ENCODE peak calls at places on chromosomes 1 and 21, in six cellular contexts. C, B, H, M, I and J are unnamed samples.
A peak's percentile ranks its signal among the peaks of the same experiment; 100 is the strongest.

GRCh38 chr1:101567582-101568189 is 330.9 kb downstream of the S1PR1 start:
- DNase-seq in C (peak; percentile 36), B (peak; percentile 9), H (peak; percentile 22), M (no peak), I (peak; percentile 38), J (peak; percentile 1)

GRCh38 chr1:244830639-244831038 is 4.8 kb upstream of the COX20 start:
- DNase-seq in C (no peak), B (no peak), H (no peak), M (no peak), I (no peak), J (no peak)

GRCh38 chr1:20847619-20848080 is 60.5 kb upstream of the HP1BP3 start:
- DNase-seq in C (peak; percentile 59), B (peak; percentile 51), H (no peak), M (no peak), I (no peak), J (no peak)

GRCh38 chr1:185645201-185645640 is 89.0 kb upstream of the HMCN1 start:
- DNase-seq in C (peak; percentile 66), B (peak; percentile 33), H (no peak), M (no peak), I (no peak), J (peak; percentile 75)

GRCh38 chr1:114274621-114275317 is 121.1 kb upstream of the SYT6 start:
- DNase-seq in C (no peak), B (no peak), H (no peak), M (no peak), I (no peak), J (no peak)

GRCh38 chr1:201713093-201713810 is 115.7 kb upstream of the IPO9 start:
- DNase-seq in C (peak; percentile 99), B (peak; percentile 100), H (peak; percentile 65), M (peak; percentile 60), I (no peak), J (peak; percentile 99)

GRCh38 chr21:42161957-42162681 is 56.8 kb upstream of the ABCG1 start:
- DNase-seq in C (no peak), B (peak; percentile 18), H (no peak), M (no peak), I (peak; percentile 23), J (no peak)

GRCh38 chr1:33255347-33256311 is 663 bp upstream of the ZNF362 start:
- DNase-seq in C (peak; percentile 56), B (peak; percentile 4), H (peak; percentile 91), M (peak; percentile 38), I (peak; percentile 45), J (peak; percentile 77)

GRCh38 chr1:99725996-99726395 is 40.4 kb downstream of the FRRS1 start:
- DNase-seq in C (no peak), B (no peak), H (no peak), M (no peak), I (no peak), J (no peak)

GRCh38 chr1:198903203-198903602 is 264.4 kb downstream of the PTPRC start:
- DNase-seq in C (no peak), B (no peak), H (no peak), M (peak; percentile 27), I (no peak), J (no peak)